ENCODE peak calls at places on chromosome 13, in seven cellular contexts. U is ovary; H is cardiac muscle cell; M is CD4-positive, CD25-positive, alpha-beta regulatory T cell; P is fibroblast of lung; A is colonic mucosa; J is heart right ventricle. G is an unnamed sample.

GRCh38 chr13:112931028-112931934 is 37.7 kb upstream of the MCF2L start:
- DNase-seq in U (no peak), H (peak; percentile 58), M (no peak), P (peak; percentile 66), A (peak; percentile 66), J (no peak), G (peak; percentile 53)

GRCh38 chr13:101942038-101942437 is 459.8 kb downstream of the FGF14 start:
- DNase-seq in U (no peak), H (peak; percentile 66), M (no peak), P (peak; percentile 59), A (peak; percentile 23), J (peak; percentile 33), G (peak; percentile 10)

GRCh38 chr13:51895906-51896888 is 34.4 kb downstream of the CCDC70 start:
- DNase-seq in U (no peak), H (peak; percentile 69), M (peak; percentile 14), P (peak; percentile 65), A (peak; percentile 60), J (peak; percentile 43), G (peak; percentile 47)

GRCh38 chr13:33645591-33646554 is 172.1 kb upstream of the RFC3 start:
- DNase-seq in U (no peak), H (no peak), M (no peak), P (no peak), A (no peak), J (no peak), G (no peak)

GRCh38 chr13:105871768-105872167 is 663.7 kb downstream of the EFNB2 start:
- DNase-seq in U (no peak), H (peak; percentile 5), M (no peak), P (no peak), A (no peak), J (no peak), G (no peak)

GRCh38 chr13:54640719-54641118 is 1612.1 kb downstream of the OLFM4 start:
- DNase-seq in U (no peak), H (peak; percentile 11), M (no peak), P (no peak), A (no peak), J (no peak), G (no peak)

GRCh38 chr13:92221916-92222315 is 823.5 kb downstream of the GPC5 start:
- DNase-seq in U (no peak), H (no peak), M (no peak), P (no peak), A (no peak), J (no peak), G (no peak)

GRCh38 chr13:70183041-70183440 is 74.8 kb upstream of the KLHL1 start:
- DNase-seq in U (no peak), H (no peak), M (no peak), P (peak; percentile 1), A (no peak), J (no peak), G (no peak)

GRCh38 chr13:101144808-101145419 is 271.4 kb downstream of the NALCN start:
- DNase-seq in U (no peak), H (peak; percentile 77), M (no peak), P (peak; percentile 78), A (no peak), J (no peak), G (no peak)

GRCh38 chr13:90448466-90449037 is 898.9 kb upstream of the MIR17HG start:
- DNase-seq in U (no peak), H (no peak), M (no peak), P (no peak), A (no peak), J (no peak), G (no peak)

DNA sequence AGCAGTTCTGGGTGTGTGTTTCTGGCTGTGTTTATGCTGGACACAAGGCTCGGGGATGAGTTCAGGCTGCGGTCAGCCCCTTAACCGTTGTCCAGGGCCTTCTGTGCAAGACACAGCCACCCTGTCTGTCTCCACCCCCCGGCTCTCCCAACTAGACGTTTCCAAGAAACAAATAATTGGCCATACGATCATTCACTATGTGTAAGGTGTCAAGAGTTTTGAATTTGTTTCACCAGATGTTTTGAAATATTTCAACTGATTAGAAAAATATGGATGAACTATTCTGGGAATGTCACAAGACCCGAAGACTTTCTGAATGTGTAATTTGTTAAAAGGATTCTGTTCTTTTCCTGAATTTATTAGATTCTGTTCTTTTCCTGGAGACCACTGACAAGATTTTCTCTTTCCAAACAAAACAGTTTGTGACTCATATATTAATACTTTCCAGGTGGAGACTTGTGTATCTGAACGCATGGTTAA is 318.2 kb downstream of the MYO16 start:
- DNase-seq in U (no peak), H (no peak), M (no peak), P (peak; percentile 66), A (no peak), J (no peak), G (no peak)
- H3K4me1 ChIP-seq in U (peaks cover 7% of the 10 kb centered on the region), H (no peaks in the 10 kb centered on the region), M (no peaks in the 10 kb centered on the region), P (peaks cover 3% of the 10 kb centered on the region), A (no peaks in the 10 kb centered on the region), J (no peaks in the 10 kb centered on the region), G (peaks cover 15% of the 10 kb centered on the region)

DNA sequence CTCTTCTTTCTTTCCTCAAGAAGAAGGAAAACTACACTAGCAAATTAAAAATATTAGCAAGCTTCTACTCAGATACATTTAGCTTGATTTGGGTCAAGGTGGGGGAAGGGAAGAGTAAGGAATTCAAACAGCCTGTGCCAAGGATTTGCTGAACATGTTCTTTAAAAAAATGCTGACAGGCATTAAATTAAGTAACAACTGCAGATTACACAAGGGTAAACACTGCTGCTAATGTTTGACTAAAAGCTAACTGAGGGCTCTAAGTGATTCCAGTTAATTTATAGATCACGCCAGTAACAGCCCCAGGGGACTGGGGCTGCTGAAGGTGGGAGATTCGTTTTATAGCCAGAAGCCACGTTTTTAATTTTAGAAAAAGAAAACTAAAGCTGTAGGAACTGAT is 321.7 kb downstream of the DLEU7 start:
- DNase-seq in U (no peak), H (no peak), M (no peak), P (peak; percentile 88), A (no peak), J (no peak), G (no peak)
- H3K27ac ChIP-seq in U (no peak overlapping the region), H (no peak overlapping the region), M (no peak overlapping the region), P (no peak overlapping the region), A (no peak overlapping the region), J (no peak overlapping the region), G (no peak overlapping the region)

DNA sequence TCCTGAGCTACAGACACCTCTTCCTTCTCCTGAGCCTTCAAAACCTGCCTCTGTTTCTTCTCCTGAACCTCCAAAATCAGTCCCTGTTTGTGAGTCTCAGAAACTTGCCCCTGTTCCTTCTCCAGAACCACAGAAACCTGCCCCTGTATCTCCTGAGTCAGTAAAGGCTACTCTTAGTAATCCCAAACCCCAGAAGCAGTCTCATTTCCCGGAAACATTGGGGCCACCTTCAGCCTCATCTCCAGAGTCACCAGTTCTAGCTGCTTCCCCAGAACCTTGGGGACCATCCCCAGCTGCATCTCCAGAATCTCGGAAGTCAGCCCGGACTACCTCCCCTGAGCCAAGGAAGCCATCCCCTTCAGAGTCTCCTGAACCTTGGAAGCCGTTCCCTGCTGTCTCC is 10.0 kb downstream of the CHAMP1 start:
- DNase-seq in U (no peak), H (no peak), M (no peak), P (no peak), A (no peak), J (no peak), G (no peak)
- H3K36me3 ChIP-seq in U (no peaks in the 10 kb centered on the region), H (peaks cover 42% of the 10 kb centered on the region), M (peaks cover 63% of the 10 kb centered on the region), P (peaks cover 19% of the 10 kb centered on the region), A (peaks cover 6% of the 10 kb centered on the region), J (peaks cover 73% of the 10 kb centered on the region), G (peaks cover 75% of the 10 kb centered on the region)

DNA sequence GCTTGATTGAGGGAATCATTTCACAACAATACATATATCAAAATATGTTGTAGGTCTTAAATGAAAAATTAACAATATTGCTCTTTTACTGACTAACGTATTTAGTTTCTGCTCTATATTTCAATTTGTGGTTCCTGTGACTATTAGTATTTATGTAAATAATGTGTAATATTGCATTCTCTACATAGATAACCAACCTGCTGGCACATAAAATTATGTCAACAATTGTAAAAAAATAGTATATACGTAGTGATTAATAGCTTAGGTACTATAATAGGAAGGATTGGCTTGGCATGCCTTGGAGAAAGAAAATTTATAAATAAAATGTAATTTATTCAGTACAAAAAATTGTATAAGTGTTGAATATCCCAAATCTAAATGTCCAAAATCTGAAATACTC is 1336.1 kb downstream of the PCDH9 start:
- DNase-seq in U (no peak), H (no peak), M (no peak), P (no peak), A (no peak), J (no peak), G (no peak)
- H3K4me1 ChIP-seq in U (no peaks in the 10 kb centered on the region), H (no peaks in the 10 kb centered on the region), M (no peaks in the 10 kb centered on the region), P (no peaks in the 10 kb centered on the region), A (no peaks in the 10 kb centered on the region), J (no peaks in the 10 kb centered on the region), G (no peaks in the 10 kb centered on the region)

DNA sequence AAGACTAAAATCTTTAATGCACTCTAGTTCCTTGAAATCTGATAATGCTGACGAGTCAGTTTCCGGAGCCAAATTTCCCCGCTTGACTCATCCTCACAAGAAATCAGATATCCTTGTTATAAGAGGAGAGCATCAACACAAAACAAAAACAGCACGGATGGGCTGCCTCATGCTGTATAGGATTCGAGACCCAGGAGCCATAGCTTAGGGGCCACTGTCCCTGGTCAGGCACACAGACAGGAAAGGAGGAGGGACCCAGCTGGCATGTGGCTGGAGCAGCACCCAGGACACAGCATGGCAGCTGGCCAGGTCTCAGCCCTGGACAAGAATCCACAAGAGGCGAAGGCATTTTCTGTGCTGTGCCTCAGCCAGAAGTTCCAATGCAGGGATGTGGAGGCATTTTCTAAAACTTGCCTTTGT is 110.2 kb upstream of the SPATA13 start:
- DNase-seq in U (peak; percentile 68), H (no peak), M (no peak), P (peak; percentile 76), A (no peak), J (no peak), G (peak; percentile 13)
- H3K27ac ChIP-seq in U (no peak overlapping the region), H (no peak overlapping the region), M (no peak overlapping the region), P (no peak overlapping the region), A (peak overlapping the region; percentile 15), J (no peak overlapping the region), G (no peak overlapping the region)

GRCh38 chr13:107095876-107096275 is 527.9 kb upstream of the ARGLU1 start:
- DNase-seq in U (no peak), H (no peak), M (no peak), P (no peak), A (no peak), J (no peak), G (no peak)
- H3K36me3 ChIP-seq in U (no peaks in the 10 kb centered on the region), H (no peaks in the 10 kb centered on the region), M (no peaks in the 10 kb centered on the region), P (no peaks in the 10 kb centered on the region), A (no peaks in the 10 kb centered on the region), J (no peaks in the 10 kb centered on the region), G (no peaks in the 10 kb centered on the region)